ENCODE peak calls at places on chromosome 7, in eight cellular contexts. N is tibial nerve, Z is NCI-H460, B is fibroblast of the conjunctiva, D is iPS-NIHi11, M is AG10803, Y is skeletal muscle cell, X is astrocyte of the spinal cord. L is an unnamed sample.
A peak's percentile ranks its signal among the peaks of the same experiment; 100 is the strongest.

GRCh38 chr7:142177869-142178268 is 66.4 kb downstream of the MGAM2 start:
- DNase-seq in N (no peak), Z (no peak), B (no peak), D (no peak), M (no peak), Y (no peak), X (peak; percentile 56), L (no peak)

GRCh38 chr7:7264306-7265040 is 82.1 kb downstream of the C1GALT1 start:
- DNase-seq in N (no peak), Z (no peak), B (no peak), D (no peak), M (no peak), Y (no peak), X (no peak), L (no peak)

GRCh38 chr7:46814516-46815250 is 767.2 kb downstream of the TNS3 start:
- DNase-seq in N (no peak), Z (no peak), B (no peak), D (no peak), M (peak; percentile 64), Y (no peak), X (no peak), L (no peak)

GRCh38 chr7:50470250-50471163 is 20.4 kb upstream of the FIGNL1 start:
- DNase-seq in N (no peak), Z (no peak), B (no peak), D (no peak), M (no peak), Y (no peak), X (no peak), L (no peak)

GRCh38 chr7:150974468-150975391 is 3.4 kb downstream of the KCNH2 start:
- DNase-seq in N (no peak), Z (peak; percentile 44), B (no peak), D (peak; percentile 78), M (no peak), Y (no peak), X (no peak), L (no peak)

GRCh38 chr7:106504620-106505019 is 156.3 kb downstream of the CCDC71L start:
- DNase-seq in N (no peak), Z (no peak), B (no peak), D (no peak), M (no peak), Y (peak; percentile 8), X (peak; percentile 68), L (no peak)

GRCh38 chr7:37694208-37695080 is 10.9 kb downstream of the GPR141 start:
- DNase-seq in N (peak; percentile 19), Z (no peak), B (no peak), D (peak; percentile 14), M (no peak), Y (no peak), X (no peak), L (no peak)

GRCh38 chr7:127652333-127653248 is 597 bp downstream of the SND1 start:
- DNase-seq in N (no peak), Z (no peak), B (no peak), D (no peak), M (peak; percentile 40), Y (no peak), X (peak; percentile 29), L (no peak)

GRCh38 chr7:23712368-23713284 is 2.6 kb downstream of the STK31 start:
- DNase-seq in N (no peak), Z (peak; percentile 64), B (peak; percentile 64), D (peak; percentile 39), M (peak; percentile 69), Y (peak; percentile 30), X (peak; percentile 76), L (no peak)

GRCh38 chr7:91344911-91345310 is 80.7 kb downstream of the FZD1 start:
- DNase-seq in N (no peak), Z (no peak), B (no peak), D (no peak), M (no peak), Y (no peak), X (no peak), L (no peak)